ENCODE peak calls at places on chromosomes 6 and 20, in eight cellular contexts. One of them, this sample, is unnamed. For H3K27me3, the result is how much of the 10 kb centered on the place peaks cover.

GRCh38 chr6:88144637-88145297 is 21.4 kb downstream of the CNR1 start:
- DNase-seq in DND-41: no peak
- DNase-seq in CD8-positive, alpha-beta T cell: no peak
- DNase-seq in tibial nerve: no peak
- DNase-seq in lung: no peak
- DNase-seq in lower lobe of right lung: no peak
- DNase-seq in CD8-positive, alpha-beta memory T cell: no peak
- DNase-seq in H9: no peak
- DNase-seq in this sample: no peak

GRCh38 chr20:13851279-13851678 is 66.5 kb downstream of the NDUFAF5 start:
- DNase-seq in CD8-positive, alpha-beta memory T cell: no peak
- DNase-seq in DND-41: no peak
- DNase-seq in tibial nerve: no peak
- DNase-seq in lower lobe of right lung: no peak
- DNase-seq in CD8-positive, alpha-beta T cell: no peak
- DNase-seq in H9: no peak
- DNase-seq in lung: no peak
- DNase-seq in this sample: no peak

GRCh38 chr6:132715204-132715603 is 1.3 kb upstream of the VNN1 start:
- DNase-seq in lower lobe of right lung: no peak
- DNase-seq in lung: no peak
- DNase-seq in tibial nerve: no peak
- DNase-seq in CD8-positive, alpha-beta T cell: no peak
- DNase-seq in DND-41: no peak
- DNase-seq in CD8-positive, alpha-beta memory T cell: no peak
- DNase-seq in H9: peak
- DNase-seq in this sample: no peak

GRCh38 chr6:2081155-2082138 is 164.0 kb downstream of the GMDS start:
- DNase-seq in H9: no peak
- DNase-seq in CD8-positive, alpha-beta T cell: no peak
- DNase-seq in lung: no peak
- DNase-seq in CD8-positive, alpha-beta memory T cell: no peak
- DNase-seq in lower lobe of right lung: no peak
- DNase-seq in tibial nerve: no peak
- DNase-seq in DND-41: peak
- DNase-seq in this sample: no peak

GRCh38 chr6:53943410-53943809 is 148.6 kb downstream of the LRRC1 start:
- DNase-seq in lung: no peak
- DNase-seq in tibial nerve: no peak
- DNase-seq in H9: no peak
- DNase-seq in CD8-positive, alpha-beta memory T cell: no peak
- DNase-seq in DND-41: no peak
- DNase-seq in lower lobe of right lung: no peak
- DNase-seq in CD8-positive, alpha-beta T cell: no peak
- DNase-seq in this sample: no peak

GRCh38 chr6:36984581-36985383 is 1.2 kb downstream of the MTCH1 start:
- DNase-seq in lung: peak
- DNase-seq in CD8-positive, alpha-beta T cell: peak
- DNase-seq in CD8-positive, alpha-beta memory T cell: peak
- DNase-seq in H9: peak
- DNase-seq in tibial nerve: no peak
- DNase-seq in DND-41: peak
- DNase-seq in lower lobe of right lung: no peak
- DNase-seq in this sample: peak

GRCh38 chr6:84065718-84066290 is 32.2 kb downstream of the MRAP2 start:
- DNase-seq in H9: no peak
- DNase-seq in lower lobe of right lung: no peak
- DNase-seq in CD8-positive, alpha-beta T cell: no peak
- DNase-seq in lung: no peak
- DNase-seq in CD8-positive, alpha-beta memory T cell: no peak
- DNase-seq in tibial nerve: no peak
- DNase-seq in DND-41: no peak
- DNase-seq in this sample: no peak

GRCh38 chr6:134020071-134020470 is 32.4 kb downstream of the SLC2A12 start:
- DNase-seq in H9: no peak
- DNase-seq in tibial nerve: no peak
- DNase-seq in CD8-positive, alpha-beta memory T cell: no peak
- DNase-seq in CD8-positive, alpha-beta T cell: no peak
- DNase-seq in lower lobe of right lung: no peak
- DNase-seq in DND-41: no peak
- DNase-seq in lung: no peak
- DNase-seq in this sample: no peak

GRCh38 chr6:113854531-113855499 is 2.3 kb upstream of the MARCKS start:
- DNase-seq in lung: peak
- DNase-seq in DND-41: no peak
- DNase-seq in CD8-positive, alpha-beta memory T cell: no peak
- DNase-seq in tibial nerve: peak
- DNase-seq in H9: peak
- DNase-seq in lower lobe of right lung: peak
- DNase-seq in CD8-positive, alpha-beta T cell: no peak
- DNase-seq in this sample: no peak

GRCh38 chr6:142088858-142089216 is 43.9 kb upstream of the GJE1 start:
- DNase-seq in H9: peak
- DNase-seq in tibial nerve: no peak
- DNase-seq in lower lobe of right lung: no peak
- DNase-seq in CD8-positive, alpha-beta T cell: no peak
- DNase-seq in lung: no peak
- DNase-seq in DND-41: no peak
- DNase-seq in CD8-positive, alpha-beta memory T cell: no peak
- DNase-seq in this sample: no peak

GRCh38 chr6:138086573-138087196 is 20.5 kb downstream of the PERP start:
- DNase-seq in CD8-positive, alpha-beta T cell: no peak
- DNase-seq in lower lobe of right lung: no peak
- DNase-seq in lung: no peak
- DNase-seq in CD8-positive, alpha-beta memory T cell: no peak
- DNase-seq in H9: peak
- DNase-seq in tibial nerve: no peak
- DNase-seq in DND-41: no peak
- DNase-seq in this sample: no peak

GRCh38 chr20:47652794-47653193 is 132.5 kb downstream of the SULF2 start:
- DNase-seq in lung: no peak
- DNase-seq in H9: no peak
- DNase-seq in CD8-positive, alpha-beta T cell: no peak
- DNase-seq in lower lobe of right lung: no peak
- DNase-seq in DND-41: no peak
- DNase-seq in tibial nerve: no peak
- DNase-seq in CD8-positive, alpha-beta memory T cell: no peak
- DNase-seq in this sample: no peak

GRCh38 chr6:107657755-107658461 is 166.2 kb downstream of the SCML4 start:
- DNase-seq in CD8-positive, alpha-beta T cell: peak
- DNase-seq in H9: peak
- DNase-seq in DND-41: peak
- DNase-seq in lung: peak
- DNase-seq in tibial nerve: no peak
- DNase-seq in lower lobe of right lung: peak
- DNase-seq in CD8-positive, alpha-beta memory T cell: peak
- DNase-seq in this sample: no peak

GRCh38 chr20:6034134-6034969 is 19.5 kb downstream of the LRRN4 start:
- DNase-seq in lung: no peak
- DNase-seq in lower lobe of right lung: no peak
- DNase-seq in CD8-positive, alpha-beta T cell: no peak
- DNase-seq in H9: no peak
- DNase-seq in DND-41: no peak
- DNase-seq in CD8-positive, alpha-beta memory T cell: no peak
- DNase-seq in tibial nerve: no peak
- DNase-seq in this sample: no peak

GRCh38 chr6:52000064-52000463 is 87.3 kb downstream of the PKHD1 start:
- DNase-seq in CD8-positive, alpha-beta T cell: no peak
- DNase-seq in CD8-positive, alpha-beta memory T cell: no peak
- DNase-seq in lower lobe of right lung: no peak
- DNase-seq in tibial nerve: no peak
- DNase-seq in DND-41: no peak
- DNase-seq in H9: no peak
- DNase-seq in lung: no peak
- DNase-seq in this sample: no peak

GRCh38 chr6:33904050-33904827 is 100.4 kb upstream of the MLN start:
- DNase-seq in DND-41: peak
- DNase-seq in H9: no peak
- DNase-seq in tibial nerve: no peak
- DNase-seq in lung: no peak
- DNase-seq in lower lobe of right lung: peak
- DNase-seq in CD8-positive, alpha-beta T cell: peak
- DNase-seq in CD8-positive, alpha-beta memory T cell: peak
- DNase-seq in this sample: peak

GRCh38 chr20:618980-619379 is 8.9 kb upstream of the TCF15 start:
- DNase-seq in CD8-positive, alpha-beta T cell: no peak
- DNase-seq in tibial nerve: no peak
- DNase-seq in DND-41: no peak
- DNase-seq in lower lobe of right lung: no peak
- DNase-seq in CD8-positive, alpha-beta memory T cell: no peak
- DNase-seq in H9: no peak
- DNase-seq in lung: no peak
- DNase-seq in this sample: no peak

GRCh38 chr6:110534731-110535164 is 58.3 kb upstream of the SLC22A16 start:
- DNase-seq in lower lobe of right lung: no peak
- DNase-seq in CD8-positive, alpha-beta T cell: no peak
- DNase-seq in DND-41: no peak
- DNase-seq in CD8-positive, alpha-beta memory T cell: no peak
- DNase-seq in H9: no peak
- DNase-seq in tibial nerve: peak
- DNase-seq in lung: no peak
- DNase-seq in this sample: no peak

GRCh38 chr6:120493483-120493882 is 840.8 kb downstream of the TBC1D32 start:
- DNase-seq in CD8-positive, alpha-beta T cell: no peak
- DNase-seq in lower lobe of right lung: no peak
- DNase-seq in DND-41: no peak
- DNase-seq in H9: no peak
- DNase-seq in lung: no peak
- DNase-seq in tibial nerve: no peak
- DNase-seq in CD8-positive, alpha-beta memory T cell: no peak
- DNase-seq in this sample: no peak

GRCh38 chr6:61835214-61835613 is 450.8 kb downstream of the KHDRBS2 start:
- DNase-seq in lung: no peak
- DNase-seq in tibial nerve: no peak
- DNase-seq in H9: no peak
- DNase-seq in lower lobe of right lung: no peak
- DNase-seq in CD8-positive, alpha-beta memory T cell: no peak
- DNase-seq in DND-41: no peak
- DNase-seq in CD8-positive, alpha-beta T cell: no peak
- DNase-seq in this sample: no peak

GRCh38 chr6:85594197-85594930 is 706 bp upstream of the SNX14 start:
- DNase-seq in lower lobe of right lung: no peak
- DNase-seq in DND-41: no peak
- DNase-seq in CD8-positive, alpha-beta memory T cell: no peak
- DNase-seq in CD8-positive, alpha-beta T cell: no peak
- DNase-seq in lung: no peak
- DNase-seq in H9: no peak
- DNase-seq in tibial nerve: no peak
- DNase-seq in this sample: no peak

GRCh38 chr20:38173237-38174156 is 8.4 kb upstream of the TGM2 start:
- DNase-seq in DND-41: no peak
- DNase-seq in H9: no peak
- DNase-seq in lung: no peak
- DNase-seq in CD8-positive, alpha-beta memory T cell: no peak
- DNase-seq in CD8-positive, alpha-beta T cell: no peak
- DNase-seq in tibial nerve: no peak
- DNase-seq in lower lobe of right lung: no peak
- DNase-seq in this sample: no peak

GRCh38 chr20:58014628-58015315 is 213.7 kb downstream of the ANKRD60 start:
- DNase-seq in lung: no peak
- DNase-seq in lower lobe of right lung: no peak
- DNase-seq in CD8-positive, alpha-beta T cell: no peak
- DNase-seq in tibial nerve: no peak
- DNase-seq in H9: peak
- DNase-seq in DND-41: peak
- DNase-seq in CD8-positive, alpha-beta memory T cell: no peak
- DNase-seq in this sample: peak
- H3K27me3 ChIP-seq in lung: under half
- H3K27me3 ChIP-seq in lower lobe of right lung: under half
- H3K27me3 ChIP-seq in CD8-positive, alpha-beta T cell: under half
- H3K27me3 ChIP-seq in tibial nerve: under half
- H3K27me3 ChIP-seq in H9: under half
- H3K27me3 ChIP-seq in DND-41: under half
- H3K27me3 ChIP-seq in CD8-positive, alpha-beta memory T cell: under half
- H3K27me3 ChIP-seq in this sample: under half

GRCh38 chr20:51108638-51109363 is 85.9 kb upstream of the KCNG1 start:
- DNase-seq in CD8-positive, alpha-beta memory T cell: no peak
- DNase-seq in CD8-positive, alpha-beta T cell: no peak
- DNase-seq in lower lobe of right lung: no peak
- DNase-seq in lung: no peak
- DNase-seq in DND-41: no peak
- DNase-seq in tibial nerve: no peak
- DNase-seq in H9: no peak
- DNase-seq in this sample: no peak

GRCh38 chr20:51106011-51106410 is 83.1 kb upstream of the KCNG1 start:
- DNase-seq in DND-41: no peak
- DNase-seq in CD8-positive, alpha-beta memory T cell: no peak
- DNase-seq in tibial nerve: no peak
- DNase-seq in H9: no peak
- DNase-seq in CD8-positive, alpha-beta T cell: no peak
- DNase-seq in lung: no peak
- DNase-seq in lower lobe of right lung: no peak
- DNase-seq in this sample: no peak

GRCh38 chr20:51100617-51101016 is 77.7 kb upstream of the KCNG1 start:
- DNase-seq in CD8-positive, alpha-beta memory T cell: no peak
- DNase-seq in CD8-positive, alpha-beta T cell: no peak
- DNase-seq in DND-41: no peak
- DNase-seq in lung: no peak
- DNase-seq in H9: no peak
- DNase-seq in tibial nerve: no peak
- DNase-seq in lower lobe of right lung: no peak
- DNase-seq in this sample: no peak

GRCh38 chr20:51104960-51105460 is 82.1 kb upstream of the KCNG1 start:
- DNase-seq in lower lobe of right lung: no peak
- DNase-seq in CD8-positive, alpha-beta T cell: no peak
- DNase-seq in H9: no peak
- DNase-seq in lung: no peak
- DNase-seq in tibial nerve: no peak
- DNase-seq in DND-41: no peak
- DNase-seq in CD8-positive, alpha-beta memory T cell: no peak
- DNase-seq in this sample: no peak
- H3K27me3 ChIP-seq in lower lobe of right lung: under half
- H3K27me3 ChIP-seq in CD8-positive, alpha-beta T cell: under half
- H3K27me3 ChIP-seq in H9: under half
- H3K27me3 ChIP-seq in lung: under half
- H3K27me3 ChIP-seq in tibial nerve: under half
- H3K27me3 ChIP-seq in DND-41: under half
- H3K27me3 ChIP-seq in CD8-positive, alpha-beta memory T cell: under half
- H3K27me3 ChIP-seq in this sample: under half

GRCh38 chr20:2089447-2089846 is 12.2 kb upstream of the STK35 start:
- DNase-seq in CD8-positive, alpha-beta memory T cell: no peak
- DNase-seq in tibial nerve: no peak
- DNase-seq in CD8-positive, alpha-beta T cell: no peak
- DNase-seq in DND-41: no peak
- DNase-seq in H9: no peak
- DNase-seq in lower lobe of right lung: no peak
- DNase-seq in lung: no peak
- DNase-seq in this sample: no peak
- H3K27me3 ChIP-seq in CD8-positive, alpha-beta memory T cell: under half
- H3K27me3 ChIP-seq in tibial nerve: under half
- H3K27me3 ChIP-seq in CD8-positive, alpha-beta T cell: under half
- H3K27me3 ChIP-seq in DND-41: under half
- H3K27me3 ChIP-seq in H9: under half
- H3K27me3 ChIP-seq in lower lobe of right lung: under half
- H3K27me3 ChIP-seq in lung: under half
- H3K27me3 ChIP-seq in this sample: under half

DNA sequence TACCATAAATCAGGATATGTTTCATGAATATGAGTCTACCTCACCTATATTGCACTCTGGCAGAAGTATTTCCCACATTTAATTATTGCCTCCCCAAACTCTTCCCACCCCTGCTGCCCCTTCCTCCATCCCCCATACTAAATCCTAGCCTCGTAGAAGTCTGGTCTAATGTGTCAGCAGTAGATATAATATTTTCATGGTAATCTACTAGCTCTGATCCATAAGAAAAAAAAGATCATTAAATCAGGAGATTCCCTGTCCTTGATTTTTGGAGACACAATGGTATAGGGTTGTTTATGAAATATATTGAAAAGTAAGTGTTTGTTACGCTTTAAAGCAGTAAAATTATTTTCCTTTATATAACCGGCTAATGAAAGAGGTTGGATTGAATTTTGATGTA is 6.4 kb downstream of the EDN1 start:
- DNase-seq in H9: no peak
- DNase-seq in CD8-positive, alpha-beta T cell: no peak
- DNase-seq in tibial nerve: no peak
- DNase-seq in lower lobe of right lung: no peak
- DNase-seq in CD8-positive, alpha-beta memory T cell: no peak
- DNase-seq in lung: no peak
- DNase-seq in DND-41: no peak
- DNase-seq in this sample: no peak
- H3K27me3 ChIP-seq in H9: under half
- H3K27me3 ChIP-seq in CD8-positive, alpha-beta T cell: under half
- H3K27me3 ChIP-seq in tibial nerve: under half
- H3K27me3 ChIP-seq in lower lobe of right lung: under half
- H3K27me3 ChIP-seq in CD8-positive, alpha-beta memory T cell: under half
- H3K27me3 ChIP-seq in lung: under half
- H3K27me3 ChIP-seq in DND-41: under half
- H3K27me3 ChIP-seq in this sample: under half

This sample was measured in CD4-positive, CD25-positive, alpha-beta regulatory T cell.